ENCODE peak calls at places on chromosomes 2 and 18, in nine cellular contexts. O is keratinocyte, C is neural crest cell, V is HepG2, W is neural progenitor cell, B is GM12864, Y is dorsolateral prefrontal cortex, Q is astrocyte, D is fibroblast of lung. R is an unnamed sample.
A peak's percentile ranks its signal among the peaks of the same experiment; 100 is the strongest.

GRCh38 chr2:223735035-223735640 is 102.2 kb downstream of the AP1S3 start:
- DNase-seq in O (no peak), C (no peak), V (no peak), W (no peak), B (no peak), Y (no peak), Q (no peak), D (peak; percentile 28), R (no peak)

GRCh38 chr2:196404276-196404675 is 232.9 kb upstream of the STK17B start:
- DNase-seq in O (no peak), C (no peak), V (no peak), W (no peak), B (no peak), Y (no peak), Q (peak; percentile 20), D (no peak), R (no peak)

GRCh38 chr2:68838641-68839040 is 32.6 kb downstream of the BMP10 start:
- DNase-seq in O (no peak), C (no peak), V (no peak), W (no peak), B (no peak), Y (no peak), Q (no peak), D (no peak), R (no peak)

GRCh38 chr2:16409006-16409390 is 256.6 kb downstream of the CYRIA start:
- DNase-seq in O (no peak), C (no peak), V (no peak), W (no peak), B (no peak), Y (no peak), Q (no peak), D (no peak), R (no peak)

GRCh38 chr2:160062283-160063005 is at the start of gene PLA2R1:
- DNase-seq in O (no peak), C (peak; percentile 21), V (no peak), W (peak; percentile 78), B (no peak), Y (no peak), Q (peak; percentile 30), D (peak; percentile 20), R (no peak)

GRCh38 chr2:168180914-168181313 is 66.5 kb downstream of the STK39 start:
- DNase-seq in O (no peak), C (no peak), V (peak; percentile 94), W (no peak), B (no peak), Y (no peak), Q (no peak), D (no peak), R (no peak)

GRCh38 chr18:46374850-46375249 is 270.7 kb downstream of the HAUS1 start:
- DNase-seq in O (no peak), C (no peak), V (no peak), W (peak; percentile 24), B (no peak), Y (no peak), Q (no peak), D (no peak), R (no peak)

GRCh38 chr2:98795903-98796676 is 65.2 kb upstream of the MGAT4A start:
- DNase-seq in O (no peak), C (no peak), V (peak; percentile 100), W (no peak), B (no peak), Y (no peak), Q (no peak), D (no peak), R (no peak)

GRCh38 chr2:100063459-100063953 is 78.9 kb downstream of the AFF3 start:
- DNase-seq in O (no peak), C (no peak), V (no peak), W (no peak), B (no peak), Y (no peak), Q (no peak), D (no peak), R (no peak)

GRCh38 chr2:59276917-59277316 is 1035.8 kb upstream of the FANCL start:
- DNase-seq in O (no peak), C (no peak), V (no peak), W (no peak), B (no peak), Y (no peak), Q (no peak), D (no peak), R (no peak)

GRCh38 chr18:13525381-13526029 is 200.9 kb downstream of the FAM210A start:
- DNase-seq in O (no peak), C (no peak), V (no peak), W (no peak), B (no peak), Y (no peak), Q (no peak), D (no peak), R (no peak)

GRCh38 chr2:177254433-177255226 is 9.9 kb downstream of the NFE2L2 start:
- DNase-seq in O (no peak), C (peak; percentile 50), V (peak; percentile 76), W (peak; percentile 86), B (no peak), Y (peak; percentile 41), Q (no peak), D (no peak), R (no peak)
- TF ChIP-seq CTCF in O (peak; percentile 68), C (peak; percentile 66), V (peak; percentile 84), W (peak; percentile 85), B (peak; percentile 32), Y (peak; percentile 65), Q (peak; percentile 44), D (peak; percentile 37), R (peak; percentile 12)

DNA sequence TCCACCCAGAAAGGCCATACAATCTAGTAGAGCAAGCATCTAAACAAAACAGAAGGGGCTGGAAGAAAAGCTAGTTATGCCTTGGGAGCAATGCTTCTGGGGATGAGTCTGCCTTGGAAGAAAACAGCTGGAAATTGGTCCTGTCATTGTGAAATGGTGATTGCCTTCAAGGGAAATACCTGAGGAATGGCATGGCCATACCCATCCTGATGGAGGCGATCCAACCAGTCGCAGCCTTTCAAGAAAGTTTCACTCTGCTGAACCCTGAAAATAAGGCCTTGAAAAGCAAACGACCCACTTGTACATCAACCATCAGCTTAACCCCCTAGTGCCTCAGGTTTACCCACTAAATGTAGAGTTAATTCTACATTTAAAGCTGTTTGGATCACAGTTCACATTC is 72.6 kb upstream of the PID1 start:
- DNase-seq in O (no peak), C (no peak), V (no peak), W (no peak), B (no peak), Y (no peak), Q (no peak), D (no peak), R (no peak)
- TF ChIP-seq CTCF in O (no peak), C (no peak), V (no peak), W (no peak), B (no peak), Y (no peak), Q (no peak), D (no peak), R (no peak)

GRCh38 chr2:109331864-109332848 is 203.2 kb downstream of the SH3RF3 start:
- DNase-seq in O (peak; percentile 69), C (no peak), V (peak; percentile 21), W (no peak), B (no peak), Y (peak; percentile 51), Q (peak; percentile 92), D (peak; percentile 87), R (no peak)

GRCh38 chr2:109332880-109333279 is 203.9 kb downstream of the SH3RF3 start:
- DNase-seq in O (no peak), C (no peak), V (no peak), W (no peak), B (no peak), Y (no peak), Q (no peak), D (no peak), R (no peak)

GRCh38 chr2:109331081-109331480 is 202.1 kb downstream of the SH3RF3 start:
- DNase-seq in O (no peak), C (no peak), V (no peak), W (no peak), B (no peak), Y (no peak), Q (no peak), D (peak; percentile 35), R (no peak)

GRCh38 chr2:109335586-109336266 is 206.7 kb downstream of the SH3RF3 start:
- DNase-seq in O (no peak), C (no peak), V (no peak), W (no peak), B (no peak), Y (no peak), Q (peak; percentile 86), D (peak; percentile 82), R (no peak)

DNA sequence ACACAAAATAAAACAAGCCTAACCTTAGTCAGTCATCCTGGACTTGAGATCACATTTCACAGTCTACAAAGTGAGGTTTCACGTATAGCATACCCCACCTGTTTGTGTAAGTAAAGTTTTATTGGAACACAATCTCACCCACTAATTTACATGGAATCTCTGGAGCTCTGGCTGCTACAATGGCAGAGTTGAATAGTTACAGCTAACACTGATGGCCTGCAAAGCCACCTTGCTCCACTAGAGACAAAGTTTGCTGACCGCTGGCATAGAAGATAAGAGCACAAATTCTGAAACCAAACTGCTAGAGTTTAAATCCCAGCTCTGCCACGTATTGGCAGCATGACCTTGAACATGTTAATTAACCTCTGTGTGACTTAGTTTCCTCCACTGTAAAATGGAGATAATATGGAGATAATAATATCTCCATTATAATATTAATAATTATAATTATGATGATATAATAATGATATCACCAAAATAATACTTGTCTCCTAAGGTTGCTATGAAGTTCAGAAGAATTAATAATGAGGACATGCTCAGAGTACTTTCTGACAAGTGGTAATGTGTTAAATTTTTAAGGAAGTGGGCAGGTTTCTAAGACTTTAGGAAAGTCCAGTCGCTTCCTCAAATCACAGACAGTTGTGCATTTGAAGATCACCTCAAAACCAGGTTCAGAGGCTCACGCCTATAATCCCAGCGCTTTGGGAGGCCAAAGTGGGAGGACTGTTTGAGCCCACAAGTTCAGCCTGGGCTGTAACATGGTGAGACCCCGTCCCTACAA is 204.6 kb downstream of the SH3RF3 start:
- DNase-seq in O (no peak), C (no peak), V (peak; percentile 16), W (peak; percentile 35), B (no peak), Y (no peak), Q (no peak), D (no peak), R (no peak)
- TF ChIP-seq CTCF in O (peak; percentile 18), C (peak; percentile 45), V (no peak), W (peak; percentile 39), B (peak; percentile 24), Y (no peak), Q (peak; percentile 25), D (peak; percentile 54), R (no peak)

GRCh38 chr18:59902180-59902992 is 2.6 kb downstream of the PMAIP1 start:
- DNase-seq in O (no peak), C (no peak), V (no peak), W (no peak), B (no peak), Y (no peak), Q (peak; percentile 94), D (peak; percentile 88), R (no peak)

GRCh38 chr18:59898093-59898492 is 1.7 kb upstream of the PMAIP1 start:
- DNase-seq in O (no peak), C (no peak), V (no peak), W (no peak), B (no peak), Y (no peak), Q (no peak), D (no peak), R (no peak)

GRCh38 chr18:59898609-59899297 is 1.0 kb upstream of the PMAIP1 start:
- DNase-seq in O (no peak), C (no peak), V (no peak), W (no peak), B (no peak), Y (no peak), Q (peak; percentile 61), D (peak; percentile 49), R (peak; percentile 43)

GRCh38 chr18:59899298-59900221 is at the start of gene PMAIP1:
- DNase-seq in O (peak; percentile 71), C (peak; percentile 72), V (peak; percentile 49), W (peak; percentile 93), B (no peak), Y (peak; percentile 24), Q (peak; percentile 89), D (peak; percentile 95), R (peak; percentile 94)

GRCh38 chr18:59900222-59901128 is 679 bp downstream of the PMAIP1 start:
- DNase-seq in O (no peak), C (peak; percentile 20), V (no peak), W (peak; percentile 70), B (peak; percentile 82), Y (no peak), Q (peak; percentile 75), D (peak; percentile 88), R (peak; percentile 73)
- TF ChIP-seq CTCF in O (no peak), C (no peak), V (no peak), W (no peak), B (no peak), Y (no peak), Q (no peak), D (no peak), R (no peak)

R was measured in GM13976.